ENCODE peak calls at places on chromosomes 16 and 17, in eight cellular contexts. T is neural progenitor cell, P is GM23338, C is sigmoid colon, M is OCI-LY7, W is endothelial cell of umbilical vein, U is lung, N is heart left ventricle. I is an unnamed sample. For H3K4me1, the result is how much of the 10 kb centered on the place peaks cover.

GRCh38 chr17:70780031-70780430 is 610.7 kb downstream of the KCNJ2 start:
- DNase-seq in P (no peak), U (no peak), N (no peak), M (no peak), T (no peak), W (no peak), C (no peak), I (no peak)

GRCh38 chr16:13018026-13018425 is 116.6 kb downstream of the SHISA9 start:
- DNase-seq in W (no peak), T (no peak), U (no peak), P (peak), C (no peak), M (no peak), N (no peak), I (peak)

GRCh38 chr16:23245268-23245667 is 56.8 kb upstream of the SCNN1B start:
- DNase-seq in M (no peak), T (no peak), U (no peak), P (no peak), W (no peak), C (no peak), N (peak), I (no peak)

GRCh38 chr17:82609655-82610054 is 38.6 kb downstream of the WDR45B start:
- DNase-seq in W (no peak), U (no peak), P (no peak), M (no peak), C (no peak), N (no peak), T (no peak), I (no peak)

GRCh38 chr16:819336-819735 is 18.8 kb upstream of the GNG13 start:
- DNase-seq in U (no peak), M (no peak), C (no peak), W (no peak), T (no peak), N (no peak), P (no peak), I (no peak)

GRCh38 chr16:22927306-22927705 is 113.3 kb downstream of the HS3ST2 start:
- DNase-seq in W (no peak), N (no peak), U (no peak), C (no peak), T (no peak), M (no peak), P (no peak), I (no peak)

GRCh38 chr17:27216836-27217235 is 77.1 kb upstream of the WSB1 start:
- DNase-seq in T (no peak), C (no peak), W (no peak), N (no peak), U (no peak), P (no peak), M (peak), I (no peak)

GRCh38 chr16:29699324-29700219 is 20.6 kb downstream of the QPRT start:
- DNase-seq in N (no peak), T (no peak), U (no peak), M (no peak), W (no peak), C (no peak), P (no peak), I (no peak)

GRCh38 chr16:2026461-2027023 is at the start of gene NHERF2:
- DNase-seq in N (no peak), P (peak), C (no peak), M (no peak), W (no peak), U (no peak), T (peak), I (no peak)

GRCh38 chr16:1688807-1689560 is 10.9 kb downstream of the JPT2 start:
- DNase-seq in W (no peak), M (no peak), U (peak), N (no peak), C (no peak), T (no peak), P (no peak), I (no peak)

GRCh38 chr17:65103896-65104295 is 33.3 kb upstream of the RGS9 start:
- DNase-seq in W (no peak), P (no peak), C (peak), N (no peak), M (no peak), U (no peak), T (no peak), I (no peak)

GRCh38 chr17:42287305-42288077 is 807 bp upstream of the STAT5A start:
- DNase-seq in N (peak), C (peak), W (peak), M (no peak), T (no peak), U (no peak), P (peak), I (peak)

GRCh38 chr16:86968866-86969265 is 348.3 kb downstream of the C16orf95 start:
- DNase-seq in C (no peak), N (no peak), T (no peak), U (no peak), P (no peak), M (no peak), W (no peak), I (no peak)

GRCh38 chr16:84228321-84228838 is 11.4 kb downstream of the KCNG4 start:
- DNase-seq in M (no peak), T (peak), P (peak), N (peak), U (peak), C (peak), W (peak), I (peak)

GRCh38 chr16:28531777-28532744 is 6.7 kb downstream of the NUPR1 start:
- DNase-seq in W (no peak), M (no peak), T (peak), P (peak), N (peak), C (peak), U (peak), I (peak)

GRCh38 chr17:21377821-21378396 is 1.8 kb downstream of the KCNJ12 start:
- DNase-seq in N (no peak), C (no peak), P (peak), T (peak), U (no peak), M (no peak), W (no peak), I (peak)

GRCh38 chr17:61406871-61407210 is 7.2 kb downstream of the TBX2 start:
- DNase-seq in N (peak), U (no peak), P (no peak), C (peak), W (no peak), M (no peak), T (no peak), I (peak)

GRCh38 chr16:88103581-88104188 is 152.5 kb downstream of the BANP start:
- DNase-seq in W (no peak), P (no peak), C (no peak), T (no peak), U (no peak), N (no peak), M (no peak), I (no peak)

GRCh38 chr16:78506372-78507193 is 407.1 kb downstream of the WWOX start:
- DNase-seq in W (no peak), M (no peak), C (no peak), T (no peak), U (no peak), N (no peak), P (no peak), I (no peak)

GRCh38 chr16:80707686-80708085 is 96.7 kb downstream of the CDYL2 start:
- DNase-seq in M (no peak), P (no peak), N (no peak), W (no peak), C (no peak), U (no peak), T (no peak), I (no peak)

GRCh38 chr17:12591336-12591735 is 74.4 kb upstream of the MYOCD start:
- DNase-seq in U (no peak), C (no peak), M (no peak), T (peak), W (no peak), N (no peak), P (peak), I (peak)

GRCh38 chr16:89697616-89698331 is 3.7 kb downstream of the SPATA2L start:
- DNase-seq in P (no peak), T (no peak), W (no peak), C (no peak), M (no peak), U (no peak), N (no peak), I (no peak)

GRCh38 chr16:528111-529011 is 849 bp downstream of the CAPN15 start:
- DNase-seq in P (peak), W (peak), N (peak), C (no peak), T (peak), U (peak), M (peak), I (no peak)

GRCh38 chr17:60586288-60586974 is 13.6 kb upstream of the PPM1D start:
- DNase-seq in M (peak), T (peak), U (no peak), C (no peak), N (no peak), W (no peak), P (peak), I (peak)

GRCh38 chr16:67884684-67885083 is at the start of gene NRN1L:
- DNase-seq in U (peak), P (peak), M (no peak), N (peak), T (peak), W (no peak), C (peak), I (peak)

GRCh38 chr16:90008708-90009145 is 10.5 kb downstream of the DBNDD1 start:
- DNase-seq in U (no peak), C (no peak), M (peak), T (no peak), P (no peak), W (no peak), N (no peak), I (no peak)

GRCh38 chr16:50308237-50308965 is 42.0 kb downstream of the ADCY7 start:
- DNase-seq in N (no peak), P (no peak), W (no peak), T (no peak), M (no peak), C (peak), U (no peak), I (no peak)

GRCh38 chr17:41695954-41696720 is 7.5 kb downstream of the EIF1 start:
- DNase-seq in P (peak), U (peak), C (peak), T (peak), W (peak), N (peak), M (peak), I (no peak)

GRCh38 chr16:57732011-57732410 is 3.6 kb upstream of the KATNB1 start:
- DNase-seq in W (no peak), T (no peak), P (no peak), M (no peak), C (no peak), U (no peak), N (no peak), I (no peak)

GRCh38 chr16:50099957-50100648 is 34.3 kb downstream of the HEATR3 start:
- DNase-seq in M (no peak), C (no peak), N (no peak), W (no peak), U (no peak), T (no peak), P (no peak), I (no peak)

GRCh38 chr17:48483471-48484131 is 47.2 kb downstream of the HOXB1 start:
- DNase-seq in N (no peak), P (peak), C (peak), M (peak), U (no peak), T (no peak), W (no peak), I (no peak)

GRCh38 chr17:12958786-12959185 is 59.0 kb downstream of the ELAC2 start:
- DNase-seq in W (no peak), T (no peak), C (no peak), M (no peak), U (no peak), P (no peak), N (no peak), I (no peak)

GRCh38 chr17:27994586-27994985 is 47.9 kb upstream of the NLK start:
- DNase-seq in W (no peak), P (no peak), C (no peak), M (no peak), N (no peak), T (no peak), U (no peak), I (no peak)

GRCh38 chr16:71834291-71834690 is 11.5 kb upstream of the ATXN1L start:
- DNase-seq in M (no peak), T (no peak), U (no peak), N (no peak), P (no peak), C (no peak), W (no peak), I (no peak)

GRCh38 chr17:1485748-1486376 is 6.6 kb downstream of the MYO1C start:
- DNase-seq in P (peak), W (peak), T (peak), M (peak), C (peak), N (peak), U (peak), I (peak)

GRCh38 chr16:56847173-56847948 is 17.6 kb upstream of the SLC12A3 start:
- DNase-seq in T (no peak), U (no peak), W (no peak), C (no peak), P (no peak), M (peak), N (no peak), I (no peak)

GRCh38 chr16:23408242-23409201 is 44.5 kb downstream of the COG7 start:
- DNase-seq in C (peak), P (peak), N (peak), U (no peak), T (peak), W (no peak), M (no peak), I (no peak)

GRCh38 chr17:15157051-15157450 is 108.1 kb downstream of the PMP22 start:
- DNase-seq in C (no peak), M (no peak), N (no peak), T (no peak), U (no peak), W (no peak), P (no peak), I (no peak)

DNA sequence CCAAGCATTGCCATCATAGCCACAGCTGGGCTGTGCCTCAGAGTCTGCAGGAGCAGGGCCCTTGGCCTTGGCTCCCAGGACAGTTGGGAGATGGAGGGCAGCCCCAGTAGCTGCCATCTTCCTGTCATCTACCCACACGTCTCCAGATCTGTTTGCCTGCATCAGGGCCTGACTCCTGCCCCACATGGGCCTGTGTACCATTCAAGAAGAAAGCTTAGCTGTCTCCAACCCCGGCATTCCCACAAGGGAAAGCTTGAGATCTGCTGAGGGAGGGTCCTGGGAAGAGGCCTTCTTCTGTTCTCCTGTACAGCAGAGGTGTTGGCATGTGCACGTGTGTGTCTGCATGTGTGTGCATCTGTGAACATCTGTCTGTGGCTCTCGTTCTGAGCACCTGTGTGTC is 122.1 kb downstream of the MRM1 start:
- DNase-seq in U (no peak), C (no peak), T (no peak), M (no peak), P (no peak), N (no peak), W (no peak), I (no peak)
- H3K4me1 ChIP-seq in U (under half), C (under half), T (under half), M (under half), P (under half), N (under half), W (under half), I (under half)

GRCh38 chr17:7884581-7885356 is 3.8 kb upstream of the CHD3 start:
- DNase-seq in W (no peak), C (no peak), N (peak), P (peak), T (peak), U (no peak), M (peak), I (peak)
- TF ChIP-seq CTCF in W (no peak), C (no peak), N (no peak), P (no peak), T (no peak), U (no peak), M (no peak), I (no peak)

DNA sequence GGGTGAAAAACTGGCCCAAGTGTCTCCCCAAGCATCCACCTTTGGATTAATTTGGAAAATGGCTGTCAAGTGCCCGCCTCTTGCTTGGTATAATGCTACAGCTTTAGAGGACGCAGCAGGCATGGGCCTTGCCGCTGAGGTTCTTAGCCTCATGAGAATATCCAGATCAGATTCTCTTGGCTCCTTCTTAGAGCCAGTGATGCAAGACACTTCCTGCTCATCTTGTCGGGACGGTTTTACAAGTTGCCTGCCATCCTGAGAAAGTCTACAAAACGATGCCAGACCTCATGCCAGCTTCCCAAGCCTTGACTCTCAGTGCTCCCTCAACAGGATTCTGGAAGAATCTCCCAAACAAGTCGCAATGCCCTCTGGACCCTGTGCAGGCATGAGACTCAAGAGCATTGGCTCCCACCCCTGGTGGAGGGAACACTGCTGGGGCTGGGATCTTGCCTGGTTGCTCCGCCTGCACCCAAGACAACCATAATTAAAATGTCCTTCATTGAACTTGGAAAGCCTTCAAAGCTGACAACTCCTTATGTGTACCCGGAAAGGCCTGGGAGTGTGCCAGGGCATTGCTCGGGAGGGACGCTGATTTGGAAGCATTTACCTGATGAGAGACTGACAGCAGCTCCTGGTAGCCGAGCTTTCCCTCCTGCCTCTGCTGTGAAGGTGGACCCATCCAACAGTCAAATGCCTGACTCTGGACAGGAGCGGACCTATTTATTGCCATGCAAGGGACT is 25.8 kb upstream of the STH start:
- DNase-seq in W (no peak), T (no peak), U (peak), N (no peak), M (no peak), P (no peak), C (peak), I (no peak)
- H3K4me1 ChIP-seq in W (under half), T (under half), U (under half), N (under half), M (under half), P (under half), C (under half), I (under half)

DNA sequence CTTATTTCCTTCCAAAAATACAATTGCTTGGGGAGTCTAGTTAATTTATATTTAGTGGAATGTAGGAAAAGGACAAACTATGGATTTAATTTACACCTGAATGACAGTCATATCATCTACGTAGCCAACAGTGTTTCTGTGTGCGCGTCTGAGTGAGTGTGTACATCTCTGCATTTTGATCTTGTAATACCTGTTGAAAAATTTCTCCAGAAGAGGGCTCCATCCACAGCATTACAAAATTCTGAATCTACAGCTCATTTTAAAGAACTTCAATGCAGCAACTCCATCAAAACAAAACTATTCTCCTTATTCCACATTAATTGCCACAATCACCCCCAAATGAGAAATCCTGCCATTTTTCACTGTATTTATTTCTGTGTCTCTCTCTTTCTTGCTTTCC is 3.9 kb downstream of the CDH13 start:
- DNase-seq in U (no peak), P (no peak), W (peak), N (no peak), C (peak), M (no peak), T (no peak), I (no peak)
- TF ChIP-seq CTCF in U (no peak), P (peak), W (peak), N (peak), C (no peak), M (peak), T (no peak), I (no peak)

DNA sequence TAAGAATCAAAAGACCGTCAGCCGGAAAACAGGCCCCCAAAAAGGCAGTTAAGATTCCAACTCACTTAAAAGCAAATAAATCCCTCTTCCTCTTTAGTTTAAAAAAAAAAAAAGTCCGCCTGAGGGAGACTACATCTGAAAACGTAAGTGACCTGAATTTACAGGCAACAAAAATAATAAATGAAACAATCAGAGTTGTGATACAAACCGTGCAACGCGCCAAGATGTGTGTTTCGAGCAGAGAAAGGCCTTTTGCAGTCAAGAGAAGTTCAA is 1.1 kb downstream of the KANSL1 start:
- DNase-seq in P (no peak), U (no peak), N (no peak), W (no peak), C (no peak), M (no peak), T (no peak), I (no peak)
- H3K4me1 ChIP-seq in P (under half), U (under half), N (half or more), W (under half), C (under half), M (half or more), T (under half), I (under half)

GRCh38 chr17:38559025-38559879 is 46.5 kb downstream of the SRCIN1 start:
- DNase-seq in T (peak), U (peak), P (peak), W (peak), M (peak), C (peak), N (peak), I (peak)
- TF ChIP-seq CTCF in T (peak), U (no peak), P (peak), W (no peak), M (peak), C (no peak), N (no peak), I (peak)

DNA sequence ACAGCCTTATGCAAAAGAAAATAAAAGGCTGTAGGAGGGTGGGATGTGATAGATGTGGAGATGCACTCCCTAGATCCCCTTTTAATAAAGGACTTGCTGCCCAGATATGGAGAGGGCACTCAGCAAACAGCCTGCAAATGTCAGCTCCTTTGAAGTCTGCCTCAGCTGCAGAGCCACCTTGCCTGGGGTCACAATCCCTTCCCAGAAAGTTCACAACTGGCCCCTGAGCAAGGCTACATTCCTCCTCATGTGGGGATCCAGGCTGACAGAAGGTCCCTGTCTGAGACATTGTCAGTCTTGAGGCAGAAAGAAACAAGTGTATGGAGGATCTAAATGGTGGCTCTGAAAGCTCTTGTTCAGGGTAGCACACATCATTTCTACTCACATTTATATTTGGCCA is 36.1 kb downstream of the SLFN11 start:
- DNase-seq in N (no peak), C (no peak), P (no peak), M (no peak), U (no peak), T (no peak), W (no peak), I (no peak)
- H3K4me1 ChIP-seq in N (under half), C (under half), P (under half), M (under half), U (under half), T (under half), W (under half), I (under half)